ENCODE peak calls at places on chromosomes 13 and 19, in seven cellular contexts. R is tibial artery, X is epithelial cell of esophagus, A is HFF-Myc, L is thoracic aorta, N is neural crest cell, I is psoas muscle. G is an unnamed sample.

GRCh38 chr13:37295573-37295972 is 190.1 kb upstream of the CSNK1A1L start:
- DNase-seq in R (no peak), X (no peak), A (no peak), L (no peak), N (no peak), I (no peak), G (no peak)

GRCh38 chr13:50353651-50354415 is 338.6 kb downstream of the KCNRG start:
- DNase-seq in R (no peak), X (peak), A (no peak), L (no peak), N (no peak), I (no peak), G (no peak)

GRCh38 chr19:17685451-17686026 is 2.6 kb downstream of the UNC13A start:
- DNase-seq in R (no peak), X (no peak), A (no peak), L (no peak), N (no peak), I (no peak), G (no peak)

GRCh38 chr19:51547397-51548212 is 16.1 kb upstream of the SIGLEC6 start:
- DNase-seq in R (no peak), X (no peak), A (no peak), L (no peak), N (no peak), I (no peak), G (no peak)

GRCh38 chr19:38949580-38950367 is 19.0 kb downstream of the MRPS12 start:
- DNase-seq in R (peak), X (peak), A (no peak), L (peak), N (peak), I (peak), G (peak)

GRCh38 chr13:113783966-113784644 is 25.1 kb downstream of the TMEM255B start:
- DNase-seq in R (no peak), X (no peak), A (no peak), L (no peak), N (no peak), I (no peak), G (no peak)

GRCh38 chr13:93244918-93245280 is 18.3 kb downstream of the GPC6 start:
- DNase-seq in R (no peak), X (peak), A (no peak), L (no peak), N (no peak), I (no peak), G (no peak)

GRCh38 chr19:7554990-7555864 is 19.7 kb downstream of the PNPLA6 start:
- DNase-seq in R (no peak), X (no peak), A (no peak), L (no peak), N (no peak), I (peak), G (no peak)

GRCh38 chr19:1102407-1103106 is 1.2 kb upstream of the GPX4 start:
- DNase-seq in R (peak), X (peak), A (peak), L (peak), N (no peak), I (no peak), G (peak)

GRCh38 chr19:1090731-1091543 is 4.2 kb downstream of the POLR2E start:
- DNase-seq in R (no peak), X (no peak), A (no peak), L (no peak), N (no peak), I (no peak), G (peak)

GRCh38 chr13:41675306-41675705 is 218.0 kb downstream of the RGCC start:
- DNase-seq in R (no peak), X (peak), A (no peak), L (no peak), N (no peak), I (no peak), G (no peak)

GRCh38 chr19:23998568-23998967 is 83.9 kb downstream of the ZNF726 start:
- DNase-seq in R (no peak), X (no peak), A (no peak), L (no peak), N (no peak), I (no peak), G (no peak)

GRCh38 chr13:90622547-90622946 is 724.9 kb upstream of the MIR17HG start:
- DNase-seq in R (no peak), X (peak), A (no peak), L (no peak), N (no peak), I (no peak), G (no peak)

DNA sequence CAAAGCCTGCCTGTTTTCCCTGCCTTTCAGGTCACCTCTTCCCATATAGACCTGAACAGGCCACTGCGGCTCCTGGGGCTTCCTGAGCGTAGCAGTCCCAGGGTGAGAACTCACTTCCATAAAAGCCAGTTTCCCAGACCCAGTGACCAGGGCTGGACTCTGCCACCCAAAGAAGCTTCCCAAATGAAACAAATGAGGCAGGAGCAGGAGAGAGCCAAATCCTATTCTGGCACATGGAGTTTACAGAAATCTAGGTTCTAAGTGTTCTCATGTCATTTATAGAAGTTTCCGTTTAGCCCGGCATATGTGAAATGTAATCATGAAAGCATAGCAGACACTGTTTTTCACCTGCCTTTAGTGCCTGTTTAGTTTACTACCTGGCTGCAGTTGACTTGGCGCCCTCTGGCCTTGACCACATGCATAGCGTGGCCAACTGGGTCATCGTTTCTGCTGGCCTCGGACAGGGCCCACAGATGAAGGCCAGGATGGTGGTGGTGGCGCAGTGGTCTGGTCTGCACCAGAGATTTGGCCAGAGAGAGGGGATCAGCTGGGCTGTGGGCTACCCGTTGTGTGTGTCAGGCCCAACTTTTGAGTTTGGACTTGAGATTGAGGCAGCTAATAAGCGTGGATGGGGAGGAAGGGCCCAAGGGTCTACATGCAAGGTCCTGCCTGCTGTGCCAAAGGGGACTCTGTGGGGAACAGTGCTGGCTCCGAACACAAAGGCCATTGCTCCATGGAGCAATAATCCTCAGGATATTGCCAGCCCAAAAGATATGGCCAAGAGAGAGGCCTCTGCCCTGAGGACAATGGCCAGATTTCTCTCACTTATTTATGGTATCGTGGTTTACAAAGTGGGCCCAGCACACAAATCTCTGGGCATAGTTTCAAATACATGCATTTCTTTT is 43.3 kb downstream of the NFIX start:
- DNase-seq in R (no peak), X (no peak), A (no peak), L (no peak), N (no peak), I (no peak), G (no peak)
- TF ChIP-seq CTCF in R (no peak), X (no peak), A (no peak), L (no peak), N (no peak), I (peak), G (peak)

DNA sequence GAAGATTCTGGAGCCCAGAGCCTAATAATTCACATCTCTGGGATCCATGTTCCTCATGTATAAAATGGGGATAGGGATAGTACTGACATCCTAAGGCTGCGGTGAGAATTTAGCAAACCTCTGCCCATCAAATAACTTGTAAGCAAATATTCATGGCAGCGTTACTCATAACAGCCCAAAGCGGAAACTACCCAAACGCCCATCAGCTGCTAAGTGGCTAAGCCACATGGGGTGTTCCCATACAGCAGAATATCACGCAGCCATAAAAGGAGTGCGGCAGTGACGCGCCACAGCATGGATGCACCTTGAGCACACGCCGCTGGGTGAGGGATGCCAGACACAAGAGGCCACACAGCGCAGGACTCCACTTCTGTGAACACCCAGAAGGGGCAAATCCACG is 19.7 kb downstream of the VRK3 start:
- DNase-seq in R (no peak), X (no peak), A (no peak), L (no peak), N (no peak), I (no peak), G (peak)
- TF ChIP-seq CTCF in R (no peak), X (no peak), A (no peak), L (no peak), N (no peak), I (no peak), G (no peak)

GRCh38 chr13:33311040-33311439 is 25.5 kb upstream of the STARD13 start:
- DNase-seq in R (no peak), X (no peak), A (no peak), L (no peak), N (no peak), I (no peak), G (no peak)

GRCh38 chr13:33307820-33308219 is 22.3 kb upstream of the STARD13 start:
- DNase-seq in R (no peak), X (no peak), A (no peak), L (no peak), N (no peak), I (no peak), G (no peak)

GRCh38 chr13:33310245-33311038 is 24.9 kb upstream of the STARD13 start:
- DNase-seq in R (no peak), X (peak), A (no peak), L (no peak), N (no peak), I (no peak), G (no peak)

GRCh38 chr13:33313504-33313903 is 27.9 kb upstream of the STARD13 start:
- DNase-seq in R (no peak), X (no peak), A (no peak), L (no peak), N (no peak), I (no peak), G (no peak)

GRCh38 chr13:33312150-33312908 is 26.8 kb upstream of the STARD13 start:
- DNase-seq in R (no peak), X (peak), A (no peak), L (no peak), N (no peak), I (no peak), G (no peak)
- TF ChIP-seq CTCF in R (peak), X (peak), A (no peak), L (no peak), N (no peak), I (peak), G (peak)

DNA sequence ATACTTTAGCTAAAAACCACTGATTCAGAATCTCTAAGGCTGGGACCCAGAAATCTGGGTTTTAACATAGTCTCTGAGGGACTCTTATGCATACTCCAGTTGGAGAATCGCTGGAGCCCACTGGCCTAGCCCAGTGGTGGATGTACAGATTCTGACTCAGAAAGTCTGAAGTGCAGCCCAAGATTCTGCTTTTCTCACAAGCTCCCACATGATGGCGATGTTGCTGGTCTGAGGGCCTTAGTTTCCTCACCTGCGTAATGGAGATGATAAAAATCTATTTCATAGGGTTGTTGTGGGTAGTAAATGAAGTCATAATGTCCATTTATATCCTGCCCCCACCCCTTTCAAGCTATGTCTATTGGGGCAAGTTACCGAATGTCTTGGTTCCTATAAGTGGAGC is 7.7 kb upstream of the CDADC1 start:
- DNase-seq in R (no peak), X (peak), A (no peak), L (no peak), N (no peak), I (no peak), G (no peak)
- TF ChIP-seq CTCF in R (peak), X (peak), A (peak), L (no peak), N (peak), I (peak), G (peak)

G was measured in GM06990.